ENCODE peak calls at places on chromosome 12, in seven cellular contexts. J, B, F, G, N, H and V are unnamed samples.

GRCh38 chr12:1350055-1350933 is 244.1 kb downstream of the FBXL14 start:
- DNase-seq in H (peak; percentile 76), F (no peak), J (no peak), G (peak; percentile 95), B (no peak), N (no peak), V (peak; percentile 86)

GRCh38 chr12:18749381-18749957 is 11.6 kb downstream of the CAPZA3 start:
- DNase-seq in H (peak; percentile 25), B (no peak), F (no peak), G (no peak), N (no peak), J (no peak), V (no peak)

GRCh38 chr12:80445083-80445482 is 1.0 kb downstream of the PTPRQ start:
- DNase-seq in F (no peak), G (peak; percentile 70), N (no peak), B (no peak), J (no peak), H (no peak), V (peak; percentile 54)

GRCh38 chr12:39103552-39104165 is 198.3 kb upstream of the CPNE8 start:
- DNase-seq in G (peak; percentile 67), H (peak; percentile 76), N (peak; percentile 40), F (no peak), J (no peak), B (no peak), V (no peak)

GRCh38 chr12:52907092-52907810 is 2.4 kb upstream of the KRT8 start:
- DNase-seq in N (no peak), J (no peak), G (peak; percentile 42), F (no peak), B (peak; percentile 41), H (no peak), V (no peak)

GRCh38 chr12:29732211-29732992 is 51.3 kb downstream of the TMTC1 start:
- DNase-seq in B (no peak), G (peak; percentile 40), H (no peak), J (no peak), F (no peak), N (no peak), V (no peak)

GRCh38 chr12:34108405-34108803 is 86.1 kb downstream of the ALG10 start:
- DNase-seq in F (no peak), G (no peak), J (no peak), B (no peak), N (no peak), H (no peak), V (no peak)

GRCh38 chr12:89951050-89951693 is 242.5 kb upstream of the ATP2B1 start:
- DNase-seq in F (no peak), N (no peak), J (no peak), B (no peak), G (no peak), H (peak; percentile 49), V (peak; percentile 84)

GRCh38 chr12:56258068-56258819 is at the start of gene ANKRD52:
- DNase-seq in J (peak; percentile 75), N (peak; percentile 41), H (peak; percentile 72), F (peak; percentile 79), G (peak; percentile 67), B (peak; percentile 76), V (peak; percentile 71)

GRCh38 chr12:83276904-83277303 is 590.2 kb downstream of the TMTC2 start:
- DNase-seq in J (no peak), F (no peak), B (no peak), H (no peak), N (no peak), G (no peak), V (no peak)

GRCh38 chr12:111715242-111715641 is 29.4 kb downstream of the ACAD10 start:
- DNase-seq in J (no peak), B (no peak), G (no peak), H (no peak), N (no peak), F (no peak), V (peak; percentile 2)

GRCh38 chr12:89768586-89769482 is 60.2 kb upstream of the ATP2B1 start:
- DNase-seq in H (peak; percentile 99), N (peak; percentile 16), J (no peak), B (no peak), G (peak; percentile 89), F (no peak), V (peak; percentile 98)

GRCh38 chr12:109624467-109624866 is 50.9 kb downstream of the MVK start:
- DNase-seq in G (no peak), H (no peak), F (no peak), J (no peak), B (no peak), N (no peak), V (no peak)